ENCODE peak calls at places on chromosomes 12 and 14, in ten cellular contexts. T is IMR-90; P is CD4-positive, alpha-beta memory T cell; L is GM23248; V is hepatocyte; E is brain microvascular endothelial cell; X is mammary epithelial cell; D is tibial nerve; W is testis; F is A549. J is an unnamed sample.

GRCh38 chr12:14048949-14049545 is 67.6 kb upstream of the GRIN2B start:
- DNase-seq in T (no peak), P (no peak), L (no peak), V (no peak), E (no peak), X (no peak), D (no peak), W (no peak), F (no peak), J (no peak)

GRCh38 chr12:44574586-44574985 is 301.5 kb downstream of the NELL2 start:
- DNase-seq in T (no peak), P (no peak), L (no peak), V (peak), E (peak), X (no peak), D (no peak), W (no peak), F (no peak), J (no peak)

GRCh38 chr12:33277386-33277785 is 162.2 kb downstream of the SYT10 start:
- DNase-seq in T (no peak), P (no peak), L (no peak), V (no peak), E (no peak), X (no peak), D (no peak), W (no peak), F (no peak), J (no peak)

GRCh38 chr12:112362309-112362708 is 19.9 kb downstream of the HECTD4 start:
- DNase-seq in T (no peak), P (no peak), L (no peak), V (no peak), E (no peak), X (no peak), D (no peak), W (no peak), F (no peak), J (no peak)

GRCh38 chr12:58465418-58465817 is 454.9 kb downstream of the LRIG3 start:
- DNase-seq in T (peak), P (no peak), L (peak), V (no peak), E (no peak), X (no peak), D (no peak), W (no peak), F (no peak), J (no peak)

GRCh38 chr14:97832734-97833133 is 1035.6 kb downstream of the VRK1 start:
- DNase-seq in T (no peak), P (no peak), L (no peak), V (no peak), E (no peak), X (no peak), D (no peak), W (no peak), F (no peak), J (no peak)

GRCh38 chr14:104746071-104746545 is 6.8 kb upstream of the SIVA1 start:
- DNase-seq in T (no peak), P (no peak), L (no peak), V (no peak), E (no peak), X (no peak), D (no peak), W (no peak), F (no peak), J (no peak)

GRCh38 chr14:101236496-101237240 is 324.6 kb upstream of the DIO3 start:
- DNase-seq in T (no peak), P (no peak), L (no peak), V (no peak), E (no peak), X (no peak), D (no peak), W (no peak), F (no peak), J (no peak)

GRCh38 chr12:113932411-113933196 is 33.5 kb downstream of the RBM19 start:
- DNase-seq in T (peak), P (no peak), L (peak), V (peak), E (peak), X (no peak), D (peak), W (no peak), F (no peak), J (no peak)

GRCh38 chr14:90532826-90533525 is 136.1 kb downstream of the CALM1 start:
- DNase-seq in T (no peak), P (no peak), L (no peak), V (no peak), E (no peak), X (no peak), D (no peak), W (no peak), F (no peak), J (peak)

GRCh38 chr12:125688223-125688622 is 623.0 kb downstream of the AACS start:
- DNase-seq in T (no peak), P (no peak), L (no peak), V (no peak), E (no peak), X (no peak), D (no peak), W (no peak), F (no peak), J (no peak)

GRCh38 chr12:75480469-75480949 is at the start of gene GLIPR1:
- DNase-seq in T (peak), P (peak), L (peak), V (peak), E (peak), X (peak), D (peak), W (peak), F (peak), J (peak)

GRCh38 chr12:107759410-107759809 is 1.5 kb downstream of the PRDM4 start:
- DNase-seq in T (peak), P (no peak), L (peak), V (peak), E (peak), X (peak), D (no peak), W (no peak), F (peak), J (no peak)

GRCh38 chr14:75303415-75303814 is 24.8 kb downstream of the FOS start:
- DNase-seq in T (peak), P (peak), L (peak), V (peak), E (peak), X (peak), D (peak), W (peak), F (peak), J (peak)

GRCh38 chr14:60639677-60640076 is 9.6 kb downstream of the SIX1 start:
- DNase-seq in T (no peak), P (no peak), L (no peak), V (no peak), E (no peak), X (no peak), D (no peak), W (no peak), F (no peak), J (no peak)

GRCh38 chr12:110270125-110270962 is 10.7 kb upstream of the ATP2A2 start:
- DNase-seq in T (peak), P (no peak), L (peak), V (peak), E (peak), X (peak), D (no peak), W (peak), F (peak), J (peak)

GRCh38 chr12:67430708-67431335 is 161.7 kb downstream of the CAND1 start:
- DNase-seq in T (no peak), P (no peak), L (peak), V (no peak), E (no peak), X (no peak), D (peak), W (peak), F (no peak), J (peak)

GRCh38 chr14:39467889-39468524 is 35.8 kb upstream of the FBXO33 start:
- DNase-seq in T (peak), P (no peak), L (peak), V (peak), E (peak), X (peak), D (no peak), W (no peak), F (no peak), J (no peak)

GRCh38 chr12:89571481-89572190 is 45.8 kb upstream of the POC1B start:
- DNase-seq in T (peak), P (no peak), L (peak), V (no peak), E (no peak), X (peak), D (no peak), W (no peak), F (no peak), J (no peak)

GRCh38 chr12:41663487-41664258 is 475.6 kb downstream of the PDZRN4 start:
- DNase-seq in T (peak), P (no peak), L (peak), V (peak), E (no peak), X (peak), D (no peak), W (no peak), F (peak), J (no peak)

GRCh38 chr14:103854822-103855733 is 7.7 kb upstream of the PPP1R13B start:
- DNase-seq in T (no peak), P (no peak), L (no peak), V (peak), E (no peak), X (peak), D (no peak), W (no peak), F (no peak), J (peak)

GRCh38 chr14:55867726-55868125 is 250.5 kb upstream of the PELI2 start:
- DNase-seq in T (peak), P (no peak), L (peak), V (no peak), E (no peak), X (no peak), D (no peak), W (no peak), F (no peak), J (no peak)

DNA sequence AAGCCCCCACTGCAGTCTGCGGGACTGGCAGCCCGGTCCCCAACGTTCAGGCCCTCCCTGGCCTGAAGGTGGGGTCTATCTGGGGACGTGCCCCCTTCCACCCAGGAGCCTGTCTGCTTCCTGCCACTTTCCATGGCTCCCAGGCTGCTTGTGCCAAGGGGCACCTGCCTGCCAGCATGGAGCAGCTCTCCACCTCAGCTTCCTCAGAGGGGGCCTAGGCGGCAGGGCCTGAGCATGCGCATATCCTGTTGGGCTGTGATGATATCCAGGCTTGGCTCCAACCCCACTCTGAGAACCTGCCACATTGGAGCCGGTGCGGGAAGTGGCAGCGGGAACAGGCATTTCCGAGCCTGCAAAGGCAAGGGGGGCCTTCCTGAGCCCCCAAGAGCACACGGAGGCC is 57.4 kb downstream of the FUT8 start:
- DNase-seq in T (no peak), P (no peak), L (no peak), V (no peak), E (no peak), X (no peak), D (no peak), W (no peak), F (no peak), J (no peak)
- H3K27ac ChIP-seq in T (no peak), P (no peak), L (no peak), V (no peak), E (no peak), X (no peak), D (no peak), W (no peak), F (no peak), J (no peak)

GRCh38 chr14:73457050-73457934 is 1.1 kb downstream of the NUMB start:
- DNase-seq in T (peak), P (peak), L (peak), V (peak), E (no peak), X (peak), D (no peak), W (no peak), F (no peak), J (peak)
- H3K27ac ChIP-seq in T (peak), P (peak), L (peak), V (peak), E (peak), X (peak), D (peak), W (peak), F (peak), J (peak)

GRCh38 chr12:26331960-26332359 is 136.6 kb downstream of the SSPN start:
- DNase-seq in T (no peak), P (no peak), L (no peak), V (no peak), E (no peak), X (no peak), D (no peak), W (no peak), F (no peak), J (no peak)

GRCh38 chr12:26327975-26328635 is 132.7 kb downstream of the SSPN start:
- DNase-seq in T (no peak), P (no peak), L (no peak), V (no peak), E (no peak), X (no peak), D (no peak), W (no peak), F (no peak), J (no peak)
- H3K27ac ChIP-seq in T (no peak), P (no peak), L (no peak), V (no peak), E (no peak), X (no peak), D (no peak), W (no peak), F (no peak), J (no peak)

GRCh38 chr12:76549131-76549530 is 10.4 kb downstream of the OSBPL8 start:
- DNase-seq in T (peak), P (no peak), L (peak), V (no peak), E (no peak), X (no peak), D (no peak), W (no peak), F (no peak), J (no peak)
- H3K27ac ChIP-seq in T (no peak), P (no peak), L (peak), V (no peak), E (no peak), X (no peak), D (no peak), W (no peak), F (no peak), J (no peak)

GRCh38 chr14:23359167-23359626 is 5.8 kb downstream of the EFS start:
- DNase-seq in T (no peak), P (no peak), L (no peak), V (no peak), E (no peak), X (no peak), D (no peak), W (no peak), F (no peak), J (no peak)
- H3K27ac ChIP-seq in T (no peak), P (no peak), L (no peak), V (no peak), E (no peak), X (no peak), D (peak), W (no peak), F (no peak), J (no peak)

GRCh38 chr12:70487440-70487839 is 121.3 kb downstream of the KCNMB4 start:
- DNase-seq in T (no peak), P (no peak), L (peak), V (no peak), E (no peak), X (no peak), D (no peak), W (no peak), F (no peak), J (no peak)

GRCh38 chr12:70486588-70486987 is 120.5 kb downstream of the KCNMB4 start:
- DNase-seq in T (no peak), P (no peak), L (no peak), V (no peak), E (no peak), X (no peak), D (no peak), W (no peak), F (no peak), J (no peak)

GRCh38 chr12:70484464-70484863 is 118.4 kb downstream of the KCNMB4 start:
- DNase-seq in T (no peak), P (no peak), L (no peak), V (no peak), E (no peak), X (no peak), D (no peak), W (no peak), F (no peak), J (no peak)

GRCh38 chr12:70482764-70483163 is 116.7 kb downstream of the KCNMB4 start:
- DNase-seq in T (no peak), P (no peak), L (no peak), V (no peak), E (no peak), X (peak), D (no peak), W (no peak), F (no peak), J (no peak)

GRCh38 chr12:70485704-70486103 is 119.6 kb downstream of the KCNMB4 start:
- DNase-seq in T (no peak), P (no peak), L (no peak), V (no peak), E (no peak), X (no peak), D (no peak), W (no peak), F (no peak), J (no peak)
- H3K27ac ChIP-seq in T (no peak), P (no peak), L (no peak), V (no peak), E (no peak), X (no peak), D (no peak), W (no peak), F (no peak), J (no peak)